ENCODE peak calls at places on chromosomes 2 and 18, in nine cellular contexts. One of them, this sample, is unnamed.

GRCh38 chr2:106207246-106207645 is 13.1 kb upstream of the UXS1 start:
- DNase-seq in IMR-90: no peak
- DNase-seq in stimulated activated CD4-positive, alpha-beta T cell treated with anti-CD3 and anti-CD28 coated beads, Interleukin-1b, Interleukin-23, amount 100 ng/mL, for 24 hours: no peak
- DNase-seq in neural crest cell: no peak
- DNase-seq in non-pigmented ciliary epithelial cell: no peak
- DNase-seq in activated naive CD4-positive, alpha-beta T cell treated with anti-CD3 and anti-CD28 coated beads for 36 hours: no peak
- DNase-seq in kidney tubule cell: no peak
- DNase-seq in left ventricle myocardium superior: no peak
- DNase-seq in HEK293T: no peak
- DNase-seq in this sample: no peak

GRCh38 chr2:28390857-28391563 is 1.6 kb upstream of the FOSL2 start:
- DNase-seq in IMR-90: no peak
- DNase-seq in stimulated activated CD4-positive, alpha-beta T cell treated with anti-CD3 and anti-CD28 coated beads, Interleukin-1b, Interleukin-23, amount 100 ng/mL, for 24 hours: no peak
- DNase-seq in neural crest cell: peak
- DNase-seq in non-pigmented ciliary epithelial cell: no peak
- DNase-seq in activated naive CD4-positive, alpha-beta T cell treated with anti-CD3 and anti-CD28 coated beads for 36 hours: no peak
- DNase-seq in kidney tubule cell: no peak
- DNase-seq in left ventricle myocardium superior: peak
- DNase-seq in HEK293T: peak
- DNase-seq in this sample: no peak

GRCh38 chr2:240121675-240122074 is 14.4 kb downstream of the COPS9 start:
- DNase-seq in IMR-90: no peak
- DNase-seq in stimulated activated CD4-positive, alpha-beta T cell treated with anti-CD3 and anti-CD28 coated beads, Interleukin-1b, Interleukin-23, amount 100 ng/mL, for 24 hours: no peak
- DNase-seq in neural crest cell: no peak
- DNase-seq in non-pigmented ciliary epithelial cell: no peak
- DNase-seq in activated naive CD4-positive, alpha-beta T cell treated with anti-CD3 and anti-CD28 coated beads for 36 hours: no peak
- DNase-seq in kidney tubule cell: no peak
- DNase-seq in left ventricle myocardium superior: no peak
- DNase-seq in HEK293T: no peak
- DNase-seq in this sample: no peak

GRCh38 chr2:3535794-3536681 is 16.7 kb upstream of the ADI1 start:
- DNase-seq in IMR-90: peak
- DNase-seq in stimulated activated CD4-positive, alpha-beta T cell treated with anti-CD3 and anti-CD28 coated beads, Interleukin-1b, Interleukin-23, amount 100 ng/mL, for 24 hours: no peak
- DNase-seq in neural crest cell: no peak
- DNase-seq in non-pigmented ciliary epithelial cell: peak
- DNase-seq in activated naive CD4-positive, alpha-beta T cell treated with anti-CD3 and anti-CD28 coated beads for 36 hours: no peak
- DNase-seq in kidney tubule cell: peak
- DNase-seq in left ventricle myocardium superior: peak
- DNase-seq in HEK293T: no peak
- DNase-seq in this sample: peak

GRCh38 chr2:32678825-32679224 is 51.0 kb downstream of the TTC27 start:
- DNase-seq in IMR-90: peak
- DNase-seq in stimulated activated CD4-positive, alpha-beta T cell treated with anti-CD3 and anti-CD28 coated beads, Interleukin-1b, Interleukin-23, amount 100 ng/mL, for 24 hours: no peak
- DNase-seq in neural crest cell: no peak
- DNase-seq in non-pigmented ciliary epithelial cell: no peak
- DNase-seq in activated naive CD4-positive, alpha-beta T cell treated with anti-CD3 and anti-CD28 coated beads for 36 hours: no peak
- DNase-seq in kidney tubule cell: no peak
- DNase-seq in left ventricle myocardium superior: no peak
- DNase-seq in HEK293T: no peak
- DNase-seq in this sample: no peak

GRCh38 chr2:162636206-162636728 is 202.3 kb downstream of the KCNH7 start:
- DNase-seq in IMR-90: no peak
- DNase-seq in stimulated activated CD4-positive, alpha-beta T cell treated with anti-CD3 and anti-CD28 coated beads, Interleukin-1b, Interleukin-23, amount 100 ng/mL, for 24 hours: no peak
- DNase-seq in neural crest cell: no peak
- DNase-seq in non-pigmented ciliary epithelial cell: no peak
- DNase-seq in activated naive CD4-positive, alpha-beta T cell treated with anti-CD3 and anti-CD28 coated beads for 36 hours: no peak
- DNase-seq in kidney tubule cell: peak
- DNase-seq in left ventricle myocardium superior: no peak
- DNase-seq in HEK293T: no peak
- DNase-seq in this sample: no peak

GRCh38 chr18:59663096-59663495 is 34.1 kb downstream of the CCBE1 start:
- DNase-seq in IMR-90: no peak
- DNase-seq in stimulated activated CD4-positive, alpha-beta T cell treated with anti-CD3 and anti-CD28 coated beads, Interleukin-1b, Interleukin-23, amount 100 ng/mL, for 24 hours: no peak
- DNase-seq in neural crest cell: no peak
- DNase-seq in non-pigmented ciliary epithelial cell: no peak
- DNase-seq in activated naive CD4-positive, alpha-beta T cell treated with anti-CD3 and anti-CD28 coated beads for 36 hours: no peak
- DNase-seq in kidney tubule cell: no peak
- DNase-seq in left ventricle myocardium superior: no peak
- DNase-seq in HEK293T: no peak
- DNase-seq in this sample: no peak

GRCh38 chr2:120204022-120204405 is 19.2 kb downstream of the TMEM185B start:
- DNase-seq in IMR-90: no peak
- DNase-seq in stimulated activated CD4-positive, alpha-beta T cell treated with anti-CD3 and anti-CD28 coated beads, Interleukin-1b, Interleukin-23, amount 100 ng/mL, for 24 hours: no peak
- DNase-seq in neural crest cell: no peak
- DNase-seq in non-pigmented ciliary epithelial cell: no peak
- DNase-seq in activated naive CD4-positive, alpha-beta T cell treated with anti-CD3 and anti-CD28 coated beads for 36 hours: no peak
- DNase-seq in kidney tubule cell: no peak
- DNase-seq in left ventricle myocardium superior: no peak
- DNase-seq in HEK293T: peak
- DNase-seq in this sample: no peak

GRCh38 chr18:73669299-73669698 is 478.3 kb downstream of the FBXO15 start:
- DNase-seq in IMR-90: peak
- DNase-seq in stimulated activated CD4-positive, alpha-beta T cell treated with anti-CD3 and anti-CD28 coated beads, Interleukin-1b, Interleukin-23, amount 100 ng/mL, for 24 hours: no peak
- DNase-seq in neural crest cell: no peak
- DNase-seq in non-pigmented ciliary epithelial cell: no peak
- DNase-seq in activated naive CD4-positive, alpha-beta T cell treated with anti-CD3 and anti-CD28 coated beads for 36 hours: no peak
- DNase-seq in kidney tubule cell: no peak
- DNase-seq in left ventricle myocardium superior: no peak
- DNase-seq in HEK293T: no peak
- DNase-seq in this sample: no peak